ENCODE peak calls at places on chromosomes 6 and 20, in seven cellular contexts. V, C, M, X, A, R and Z are unnamed samples.
A peak's percentile ranks its signal among the peaks of the same experiment; 100 is the strongest.

GRCh38 chr6:4180653-4181255 is 45.4 kb upstream of the ECI2 start:
- DNase-seq in R (peak; percentile 66), X (no peak), M (no peak), V (no peak), A (no peak), C (no peak), Z (no peak)

GRCh38 chr6:168136622-168137021 is 57.6 kb upstream of the FRMD1 start:
- DNase-seq in A (no peak), R (no peak), X (no peak), C (no peak), M (no peak), V (no peak), Z (no peak)

GRCh38 chr20:48826883-48827771 is 672 bp downstream of the PREX1 start:
- DNase-seq in V (no peak), X (no peak), A (peak; percentile 30), M (no peak), C (peak; percentile 25), R (peak; percentile 51), Z (peak; percentile 20)

GRCh38 chr6:81054011-81054410 is 698.5 kb downstream of the TENT5A start:
- DNase-seq in X (no peak), M (no peak), C (no peak), R (no peak), A (no peak), V (no peak), Z (no peak)

GRCh38 chr6:143054329-143054728 is 6.4 kb upstream of the AIG1 start:
- DNase-seq in V (no peak), R (no peak), C (no peak), X (no peak), M (no peak), A (no peak), Z (no peak)

GRCh38 chr6:1286972-1287600 is 24.8 kb upstream of the FOXQ1 start:
- DNase-seq in X (no peak), A (no peak), V (no peak), R (peak; percentile 65), M (no peak), C (no peak), Z (no peak)

GRCh38 chr6:141260627-141261015 is 872.1 kb upstream of the GJE1 start:
- DNase-seq in C (no peak), R (no peak), M (no peak), A (no peak), V (no peak), X (no peak), Z (no peak)

GRCh38 chr20:19236371-19237055 is 24.1 kb downstream of the SLC24A3 start:
- DNase-seq in A (no peak), M (no peak), R (no peak), X (no peak), V (no peak), C (no peak), Z (no peak)

GRCh38 chr6:121482004-121482693 is 46.7 kb downstream of the GJA1 start:
- DNase-seq in X (no peak), R (peak; percentile 94), A (no peak), M (no peak), V (no peak), C (no peak), Z (no peak)

GRCh38 chr20:16147221-16147620 is 426.0 kb downstream of the KIF16B start:
- DNase-seq in C (no peak), R (no peak), X (no peak), M (no peak), V (no peak), A (no peak), Z (no peak)

GRCh38 chr20:58438970-58439808 is 50.2 kb downstream of the VAPB start:
- DNase-seq in X (no peak), R (no peak), C (no peak), V (no peak), M (no peak), A (no peak), Z (no peak)

GRCh38 chr6:99960027-99960426 is 34.0 kb downstream of the MCHR2 start:
- DNase-seq in M (no peak), A (no peak), X (no peak), C (no peak), V (no peak), R (no peak), Z (no peak)

GRCh38 chr6:30686908-30687658 is 638 bp upstream of the PPP1R18 start:
- DNase-seq in C (peak; percentile 82), X (peak; percentile 96), M (peak; percentile 99), A (peak; percentile 61), R (peak; percentile 100), V (peak; percentile 96), Z (peak; percentile 92)

GRCh38 chr6:137013738-137014602 is 30.8 kb downstream of the IL20RA start:
- DNase-seq in R (peak; percentile 67), X (no peak), C (no peak), V (no peak), A (peak; percentile 34), M (no peak), Z (no peak)

GRCh38 chr6:157644043-157644810 is 178.8 kb upstream of the SNX9 start:
- DNase-seq in R (peak; percentile 11), C (no peak), V (no peak), A (no peak), M (peak; percentile 32), X (peak; percentile 40), Z (peak; percentile 8)

GRCh38 chr6:6591778-6592388 is 3.4 kb downstream of the LY86 start:
- DNase-seq in X (peak; percentile 51), C (no peak), R (no peak), V (peak; percentile 46), A (no peak), M (peak; percentile 22), Z (no peak)

GRCh38 chr6:9398794-9399373 is 963.5 kb upstream of the SLC35B3 start:
- DNase-seq in X (no peak), R (peak; percentile 4), V (peak; percentile 12), M (peak; percentile 21), A (no peak), C (no peak), Z (no peak)

GRCh38 chr6:85644374-85644762 is 1.7 kb upstream of the SYNCRIP start:
- DNase-seq in A (peak; percentile 12), X (no peak), M (no peak), V (no peak), R (no peak), C (no peak), Z (no peak)

GRCh38 chr20:57436223-57436545 is 45.0 kb downstream of the RBM38 start:
- DNase-seq in X (no peak), R (no peak), M (no peak), C (no peak), V (no peak), A (no peak), Z (no peak)

GRCh38 chr6:31763617-31763940 is 1.1 kb downstream of the SAPCD1 start:
- DNase-seq in A (no peak), R (peak; percentile 44), C (no peak), M (no peak), X (no peak), V (peak; percentile 34), Z (no peak)

GRCh38 chr6:36686668-36687513 is 8.4 kb downstream of the CDKN1A start:
- DNase-seq in M (no peak), A (no peak), R (no peak), V (no peak), X (no peak), C (no peak), Z (no peak)

DNA sequence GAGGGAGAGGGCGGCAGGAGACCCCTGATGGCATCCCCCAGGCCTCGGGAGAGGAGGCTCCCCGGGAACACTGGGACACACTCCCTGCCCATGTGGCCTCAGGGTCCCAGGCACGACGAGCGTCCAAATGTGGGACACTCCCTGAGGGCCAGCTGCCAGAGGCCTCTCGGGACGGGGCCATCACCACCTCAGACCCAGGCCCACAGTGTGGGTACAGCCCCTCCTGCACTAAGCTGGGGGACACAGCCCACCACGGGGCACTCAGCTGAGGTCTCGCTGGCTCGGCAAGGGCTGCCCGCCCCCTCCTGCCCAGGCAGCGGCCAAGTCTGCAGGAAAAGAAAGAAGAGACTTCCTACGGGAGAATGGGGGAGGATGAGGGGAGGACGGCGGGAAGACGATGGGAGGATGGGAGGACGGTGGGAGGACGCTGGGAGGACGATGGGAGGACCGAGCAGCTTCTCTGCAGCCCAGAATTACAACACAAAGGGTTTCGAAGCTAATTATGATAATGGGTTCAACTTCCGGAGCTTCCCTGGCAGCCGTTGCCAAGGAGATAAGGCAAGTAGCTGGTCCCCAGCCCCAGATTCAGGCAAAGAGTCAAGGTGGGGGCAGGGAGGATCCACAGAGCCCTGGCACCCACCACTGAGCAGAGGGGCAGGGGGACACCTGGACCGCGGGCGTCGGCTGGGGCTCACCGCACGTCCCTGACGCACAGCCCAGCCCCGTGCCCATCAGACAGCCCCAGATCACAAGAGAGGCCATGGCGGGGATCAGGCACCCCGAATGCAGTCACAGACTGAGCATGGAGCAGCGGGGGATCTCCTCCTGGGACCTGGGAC is 17.5 kb downstream of the KCNQ2 start:
- DNase-seq in C (no peak), R (no peak), X (no peak), A (no peak), M (no peak), V (no peak), Z (no peak)
- H3K4me3 ChIP-seq in C (no peak overlapping the region), R (peak overlapping the region; percentile 3), X (no peak overlapping the region), A (no peak overlapping the region), M (no peak overlapping the region), V (peak overlapping the region; percentile 18), Z (no peak overlapping the region)

DNA sequence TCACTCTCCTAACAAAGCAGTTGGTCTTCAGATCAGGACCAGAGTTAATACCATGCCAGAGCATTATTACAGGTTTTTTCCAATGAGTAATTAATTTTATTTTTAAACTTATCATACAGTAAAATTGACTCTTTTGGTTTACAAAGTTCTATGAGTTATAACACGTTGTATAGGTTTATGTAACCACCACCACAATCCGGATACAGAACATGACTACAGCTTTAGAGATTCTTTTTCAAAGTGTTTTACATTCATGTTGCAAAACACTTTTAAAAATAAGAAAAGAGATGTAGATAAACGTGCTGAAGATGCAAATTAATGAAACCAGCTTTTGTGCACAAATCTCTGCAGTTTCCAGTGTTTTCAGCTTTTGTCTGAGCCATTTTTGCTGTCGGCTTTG is 1.5 kb upstream of the TPBG start:
- DNase-seq in C (no peak), M (no peak), A (no peak), V (no peak), X (no peak), R (peak; percentile 20), Z (no peak)
- H3K4me3 ChIP-seq in C (no peak overlapping the region), M (no peak overlapping the region), A (no peak overlapping the region), V (no peak overlapping the region), X (no peak overlapping the region), R (no peak overlapping the region), Z (no peak overlapping the region)

DNA sequence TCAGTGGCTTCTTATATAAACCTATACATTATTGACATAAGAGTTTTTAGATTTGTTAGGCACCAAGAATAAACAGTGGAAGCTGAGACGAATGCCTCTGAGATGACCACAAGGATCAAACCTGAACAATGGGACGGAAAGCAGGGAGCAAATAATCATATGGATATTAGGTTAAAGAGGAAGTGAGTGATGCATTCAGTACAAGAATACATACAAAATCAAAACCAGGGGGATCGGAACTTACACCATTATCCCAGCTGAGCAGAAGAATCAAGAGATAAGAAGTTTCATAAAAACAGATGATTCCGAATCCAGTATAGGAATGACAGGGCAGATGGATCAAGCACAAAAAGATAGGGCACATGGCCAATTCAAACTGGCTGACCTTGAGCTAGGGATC is 21.9 kb upstream of the CNKSR3 start:
- DNase-seq in M (no peak), C (no peak), V (no peak), X (no peak), A (no peak), R (no peak), Z (no peak)
- H3K4me3 ChIP-seq in M (no peak overlapping the region), C (no peak overlapping the region), V (no peak overlapping the region), X (no peak overlapping the region), A (no peak overlapping the region), R (no peak overlapping the region), Z (no peak overlapping the region)

DNA sequence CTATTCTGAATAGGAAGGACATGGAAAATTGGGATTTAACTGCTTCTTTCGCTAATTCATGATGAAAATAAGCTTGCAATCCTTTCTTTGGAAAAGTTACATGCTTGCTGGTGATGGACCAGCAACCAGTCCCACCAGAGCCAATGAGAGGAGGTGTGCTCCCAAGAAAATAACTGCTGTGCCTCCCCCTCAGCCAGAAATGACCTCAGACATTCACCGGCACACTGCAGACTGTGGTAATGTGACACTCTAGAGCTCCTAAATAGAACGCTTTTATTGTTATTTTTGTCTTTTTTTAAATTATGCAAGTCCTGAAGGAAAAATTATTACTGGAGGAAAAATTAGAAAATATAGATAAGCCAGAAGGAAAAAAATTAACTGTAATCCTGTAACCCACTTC is 2.6 kb downstream of the PYGB start:
- DNase-seq in C (no peak), X (no peak), R (peak; percentile 31), M (no peak), V (no peak), A (no peak), Z (no peak)
- H3K4me3 ChIP-seq in C (no peak overlapping the region), X (peak overlapping the region; percentile 81), R (no peak overlapping the region), M (peak overlapping the region; percentile 90), V (peak overlapping the region; percentile 76), A (no peak overlapping the region), Z (peak overlapping the region; percentile 42)